ENCODE peak calls at places on chromosomes 16 and 17, in nine cellular contexts. F, P, J, B, C, L, M, W and Q are unnamed samples.
A peak's percentile ranks its signal among the peaks of the same experiment; 100 is the strongest.

GRCh38 chr17:29138991-29139682 is 41.1 kb downstream of the MYO18A start:
- DNase-seq in M (peak; percentile 67), F (no peak), J (peak; percentile 67), B (no peak), L (peak; percentile 70), P (no peak), W (no peak), C (peak; percentile 49), Q (no peak)

GRCh38 chr16:646679-647172 is 2.4 kb upstream of the WDR90 start:
- DNase-seq in L (no peak), P (no peak), M (no peak), B (no peak), C (no peak), J (no peak), F (no peak), W (no peak), Q (no peak)

GRCh38 chr17:305090-305976 is 47.3 kb downstream of the RPH3AL start:
- DNase-seq in L (no peak), J (no peak), P (no peak), M (no peak), B (no peak), W (no peak), F (no peak), C (no peak), Q (peak; percentile 80)

GRCh38 chr16:66133641-66134402 is 232.7 kb upstream of the CDH5 start:
- DNase-seq in F (no peak), M (no peak), P (no peak), C (no peak), L (no peak), W (peak; percentile 72), B (peak; percentile 48), J (no peak), Q (no peak)

GRCh38 chr17:17792143-17792550 is 44.6 kb downstream of the SREBF1 start:
- DNase-seq in J (no peak), C (no peak), L (no peak), P (no peak), B (no peak), M (no peak), W (no peak), F (peak; percentile 27), Q (no peak)

GRCh38 chr17:80212962-80213650 is 7.0 kb downstream of the SGSH start:
- DNase-seq in B (no peak), J (no peak), W (no peak), M (no peak), P (no peak), F (no peak), C (no peak), L (no peak), Q (no peak)

GRCh38 chr17:49365667-49366066 is 3.6 kb upstream of the ZNF652 start:
- DNase-seq in F (no peak), P (no peak), L (peak; percentile 68), M (peak; percentile 52), B (peak; percentile 32), W (no peak), C (peak; percentile 23), J (no peak), Q (no peak)

GRCh38 chr16:75789237-75789636 is 62.9 kb upstream of the CPHXL start:
- DNase-seq in J (no peak), L (no peak), M (no peak), F (peak; percentile 24), P (no peak), W (peak; percentile 46), B (peak; percentile 52), C (no peak), Q (no peak)

GRCh38 chr17:49730078-49730786 is 22.5 kb upstream of the SLC35B1 start:
- DNase-seq in P (no peak), C (peak; percentile 14), W (peak; percentile 88), B (peak; percentile 76), J (no peak), M (peak; percentile 73), L (no peak), F (no peak), Q (peak; percentile 95)

GRCh38 chr16:61897657-61898056 is 138.6 kb downstream of the CDH8 start:
- DNase-seq in B (no peak), C (no peak), J (no peak), M (no peak), W (no peak), L (no peak), P (no peak), F (no peak), Q (no peak)

GRCh38 chr17:41010421-41010820 is 1.5 kb upstream of the KRTAP3-1 start:
- DNase-seq in J (no peak), M (no peak), C (no peak), B (no peak), F (no peak), P (no peak), L (no peak), W (no peak), Q (no peak)

GRCh38 chr17:56665864-56666263 is 72.4 kb downstream of the NOG start:
- DNase-seq in J (no peak), F (no peak), C (no peak), B (no peak), M (no peak), P (no peak), L (no peak), W (no peak), Q (no peak)

GRCh38 chr17:66982011-66982508 is 17.6 kb downstream of the CACNG4 start:
- DNase-seq in B (peak; percentile 93), L (no peak), F (no peak), M (no peak), J (no peak), C (no peak), P (no peak), W (no peak), Q (no peak)

GRCh38 chr16:34078697-34079096 is 619.3 kb downstream of the TP53TG3F start:
- DNase-seq in J (no peak), P (no peak), L (no peak), C (no peak), W (peak; percentile 65), M (no peak), B (no peak), F (no peak), Q (no peak)

GRCh38 chr17:44556114-44556853 is 1.0 kb upstream of the FZD2 start:
- DNase-seq in C (no peak), L (peak; percentile 42), J (peak; percentile 32), W (peak; percentile 63), F (peak; percentile 62), M (peak; percentile 14), P (no peak), B (peak; percentile 78), Q (peak; percentile 84)

GRCh38 chr17:48612854-48613691 is 2.0 kb downstream of the HOXB8 start:
- DNase-seq in P (peak; percentile 50), J (peak; percentile 67), F (no peak), M (no peak), L (no peak), W (peak; percentile 61), B (no peak), C (no peak), Q (no peak)

GRCh38 chr17:50020841-50021599 is 26.0 kb upstream of the DLX3 start:
- DNase-seq in P (no peak), F (no peak), J (no peak), W (no peak), L (no peak), C (no peak), B (no peak), M (no peak), Q (peak; percentile 7)

GRCh38 chr17:73203135-73203787 is 10.4 kb downstream of the COG1 start:
- DNase-seq in L (no peak), W (no peak), C (no peak), J (no peak), B (peak; percentile 36), P (no peak), M (no peak), F (peak; percentile 38), Q (no peak)

GRCh38 chr16:3173892-3174617 is 13.9 kb upstream of the OR1F1 start:
- DNase-seq in F (no peak), C (no peak), M (no peak), P (no peak), J (peak; percentile 82), B (peak; percentile 22), L (peak; percentile 58), W (no peak), Q (peak; percentile 71)

GRCh38 chr17:67994827-67995567 is 1.3 kb downstream of the C17orf58 start:
- DNase-seq in W (peak; percentile 83), F (peak; percentile 46), B (peak; percentile 85), P (no peak), J (peak; percentile 22), M (no peak), C (no peak), L (no peak), Q (no peak)

GRCh38 chr16:86570542-86571196 is 4.0 kb downstream of the FOXC2 start:
- DNase-seq in C (no peak), M (no peak), L (no peak), B (peak; percentile 34), J (no peak), W (no peak), P (no peak), F (no peak), Q (no peak)

GRCh38 chr17:51189162-51189561 is 23.0 kb downstream of the NME2 start:
- DNase-seq in B (no peak), W (no peak), C (no peak), M (no peak), J (no peak), F (no peak), P (no peak), L (no peak), Q (no peak)

GRCh38 chr17:27921599-27921998 is 28.4 kb upstream of the LYRM9 start:
- DNase-seq in P (no peak), B (no peak), W (no peak), F (no peak), C (no peak), J (no peak), L (no peak), M (no peak), Q (no peak)

GRCh38 chr16:12541672-12542071 is 262.0 kb downstream of the CPPED1 start:
- DNase-seq in L (no peak), F (no peak), C (no peak), P (no peak), W (no peak), J (no peak), B (no peak), M (no peak), Q (no peak)

GRCh38 chr17:61461586-61461966 is 9.4 kb downstream of the TBX4 start:
- DNase-seq in W (no peak), F (no peak), B (no peak), J (no peak), C (no peak), P (no peak), M (no peak), L (no peak), Q (no peak)

GRCh38 chr16:86300746-86301480 is 209.4 kb upstream of the FOXF1 start:
- DNase-seq in P (no peak), L (no peak), C (no peak), B (no peak), J (no peak), W (peak; percentile 85), M (no peak), F (no peak), Q (no peak)

GRCh38 chr16:4729876-4730275 is 4.2 kb downstream of the ANKS3 start:
- DNase-seq in B (no peak), F (no peak), W (no peak), L (no peak), J (no peak), C (no peak), P (no peak), M (no peak), Q (no peak)